ENCODE peak calls at places on chromosomes 2 and 18, in four cellular contexts. One of them, this sample, is unnamed.

GRCh38 chr2:149166958-149167810 is 128.7 kb downstream of the LYPD6B start:
- DNase-seq in A549: no peak
- DNase-seq in HepG2: no peak
- DNase-seq in K562: no peak
- DNase-seq in this sample: no peak

GRCh38 chr18:63951302-63951705 is 2.2 kb downstream of the HMSD start:
- DNase-seq in A549: no peak
- DNase-seq in HepG2: no peak
- DNase-seq in K562: no peak
- DNase-seq in this sample: peak; percentile 34

GRCh38 chr2:66915237-66915636 is 480.3 kb downstream of the MEIS1 start:
- DNase-seq in A549: no peak
- DNase-seq in HepG2: no peak
- DNase-seq in K562: no peak
- DNase-seq in this sample: peak; percentile 20

GRCh38 chr2:86441789-86442641 is 844 bp downstream of the KDM3A start:
- DNase-seq in A549: peak; percentile 60
- DNase-seq in HepG2: peak; percentile 24
- DNase-seq in K562: peak; percentile 73
- DNase-seq in this sample: peak; percentile 50

GRCh38 chr2:99153921-99154604 is 679 bp downstream of the TSGA10 start:
- DNase-seq in A549: no peak
- DNase-seq in HepG2: no peak
- DNase-seq in K562: no peak
- DNase-seq in this sample: peak; percentile 10

GRCh38 chr2:169647496-169647895 is 46.7 kb downstream of the CFAP210 start:
- DNase-seq in A549: no peak
- DNase-seq in HepG2: no peak
- DNase-seq in K562: no peak
- DNase-seq in this sample: no peak

GRCh38 chr2:42138163-42139016 is 30.8 kb upstream of the EML4 start:
- DNase-seq in A549: peak; percentile 71
- DNase-seq in HepG2: no peak
- DNase-seq in K562: no peak
- DNase-seq in this sample: peak; percentile 98

GRCh38 chr2:116988303-116988702 is 826.2 kb upstream of the DDX18 start:
- DNase-seq in A549: no peak
- DNase-seq in HepG2: no peak
- DNase-seq in K562: no peak
- DNase-seq in this sample: no peak

GRCh38 chr2:212428685-212429480 is 109.7 kb downstream of the ERBB4 start:
- DNase-seq in A549: no peak
- DNase-seq in HepG2: no peak
- DNase-seq in K562: no peak
- DNase-seq in this sample: no peak

GRCh38 chr2:166240387-166241313 is 112.8 kb upstream of the SCN1A start:
- DNase-seq in A549: no peak
- DNase-seq in HepG2: no peak
- DNase-seq in K562: no peak
- DNase-seq in this sample: peak; percentile 52

GRCh38 chr18:51897884-51898283 is 442.1 kb upstream of the DCC start:
- DNase-seq in A549: no peak
- DNase-seq in HepG2: no peak
- DNase-seq in K562: no peak
- DNase-seq in this sample: no peak

GRCh38 chr2:86636842-86637241 is 13.2 kb upstream of the RNF103 start:
- DNase-seq in A549: no peak
- DNase-seq in HepG2: no peak
- DNase-seq in K562: no peak
- DNase-seq in this sample: no peak

GRCh38 chr2:46232860-46233259 is 64.3 kb upstream of the EPAS1 start:
- DNase-seq in A549: peak; percentile 27
- DNase-seq in HepG2: peak; percentile 33
- DNase-seq in K562: no peak
- DNase-seq in this sample: no peak

GRCh38 chr18:48913201-48913600 is 37.6 kb downstream of the SMAD7 start:
- DNase-seq in A549: no peak
- DNase-seq in HepG2: no peak
- DNase-seq in K562: no peak
- DNase-seq in this sample: no peak

GRCh38 chr2:186909095-186909494 is 60.1 kb upstream of the ZSWIM2 start:
- DNase-seq in A549: no peak
- DNase-seq in HepG2: no peak
- DNase-seq in K562: no peak
- DNase-seq in this sample: no peak

GRCh38 chr18:47191956-47192355 is 15.8 kb upstream of the IER3IP1 start:
- DNase-seq in A549: peak; percentile 24
- DNase-seq in HepG2: peak; percentile 32
- DNase-seq in K562: no peak
- DNase-seq in this sample: peak; percentile 32

GRCh38 chr2:207883002-207883780 is 113.5 kb upstream of the FZD5 start:
- DNase-seq in A549: no peak
- DNase-seq in HepG2: no peak
- DNase-seq in K562: no peak
- DNase-seq in this sample: no peak

GRCh38 chr2:241821460-241822263 is 12.7 kb downstream of the NEU4 start:
- DNase-seq in A549: no peak
- DNase-seq in HepG2: no peak
- DNase-seq in K562: no peak
- DNase-seq in this sample: no peak

GRCh38 chr18:79570266-79571201 is 109.1 kb upstream of the CTDP1 start:
- DNase-seq in A549: no peak
- DNase-seq in HepG2: no peak
- DNase-seq in K562: no peak
- DNase-seq in this sample: peak; percentile 87

GRCh38 chr2:70796247-70796646 is 5.8 kb upstream of the FIGLA start:
- DNase-seq in A549: no peak
- DNase-seq in HepG2: no peak
- DNase-seq in K562: no peak
- DNase-seq in this sample: no peak

GRCh38 chr18:21763846-21764646 is 23.5 kb downstream of the MIB1 start:
- DNase-seq in A549: no peak
- DNase-seq in HepG2: no peak
- DNase-seq in K562: no peak
- DNase-seq in this sample: peak; percentile 10

GRCh38 chr2:239353697-239354096 is 47.1 kb downstream of the HDAC4 start:
- DNase-seq in A549: no peak
- DNase-seq in HepG2: peak; percentile 54
- DNase-seq in K562: no peak
- DNase-seq in this sample: no peak

GRCh38 chr18:64936671-64937070 is 787.8 kb upstream of the LINC00305 start:
- DNase-seq in A549: no peak
- DNase-seq in HepG2: no peak
- DNase-seq in K562: no peak
- DNase-seq in this sample: no peak

GRCh38 chr18:63708650-63709049 is 5.9 kb downstream of the SERPINB11 start:
- DNase-seq in A549: no peak
- DNase-seq in HepG2: no peak
- DNase-seq in K562: no peak
- DNase-seq in this sample: peak; percentile 96

GRCh38 chr2:207161724-207162123 is 4.0 kb downstream of the KLF7 start:
- DNase-seq in A549: peak; percentile 64
- DNase-seq in HepG2: no peak
- DNase-seq in K562: no peak
- DNase-seq in this sample: peak; percentile 76

GRCh38 chr2:58052978-58053377 is 6.4 kb downstream of the VRK2 start:
- DNase-seq in A549: no peak
- DNase-seq in HepG2: no peak
- DNase-seq in K562: no peak
- DNase-seq in this sample: no peak

GRCh38 chr18:79572093-79572780 is 107.4 kb upstream of the CTDP1 start:
- DNase-seq in A549: no peak
- DNase-seq in HepG2: no peak
- DNase-seq in K562: no peak
- DNase-seq in this sample: no peak

GRCh38 chr2:212357606-212358005 is 181.0 kb downstream of the ERBB4 start:
- DNase-seq in A549: no peak
- DNase-seq in HepG2: peak; percentile 50
- DNase-seq in K562: no peak
- DNase-seq in this sample: no peak

GRCh38 chr2:64115808-64116598 is 28.2 kb downstream of the PELI1 start:
- DNase-seq in A549: no peak
- DNase-seq in HepG2: peak; percentile 48
- DNase-seq in K562: no peak
- DNase-seq in this sample: no peak

GRCh38 chr2:64111426-64111825 is 32.8 kb downstream of the PELI1 start:
- DNase-seq in A549: no peak
- DNase-seq in HepG2: no peak
- DNase-seq in K562: no peak
- DNase-seq in this sample: peak; percentile 12

GRCh38 chr2:64114912-64115277 is 29.3 kb downstream of the PELI1 start:
- DNase-seq in A549: no peak
- DNase-seq in HepG2: no peak
- DNase-seq in K562: no peak
- DNase-seq in this sample: no peak

GRCh38 chr2:64112016-64112415 is 32.2 kb downstream of the PELI1 start:
- DNase-seq in A549: no peak
- DNase-seq in HepG2: no peak
- DNase-seq in K562: no peak
- DNase-seq in this sample: no peak

GRCh38 chr2:64114063-64114911 is 29.9 kb downstream of the PELI1 start:
- DNase-seq in A549: no peak
- DNase-seq in HepG2: no peak
- DNase-seq in K562: no peak
- DNase-seq in this sample: peak; percentile 81
- TF ChIP-seq MAZ in A549: no peak
- TF ChIP-seq MAZ in HepG2: no peak
- TF ChIP-seq MAZ in K562: no peak
- TF ChIP-seq MAZ in this sample: no peak

GRCh38 chr2:173963817-173964564 is 1.2 kb downstream of the SP3 start:
- DNase-seq in A549: peak; percentile 95
- DNase-seq in HepG2: peak; percentile 88
- DNase-seq in K562: peak; percentile 89
- DNase-seq in this sample: peak; percentile 76

GRCh38 chr2:173965372-173966025 is at the start of gene SP3:
- DNase-seq in A549: peak; percentile 98
- DNase-seq in HepG2: peak; percentile 96
- DNase-seq in K562: peak; percentile 99
- DNase-seq in this sample: peak; percentile 97

GRCh38 chr2:173963323-173963816 is 1.8 kb downstream of the SP3 start:
- DNase-seq in A549: peak; percentile 76
- DNase-seq in HepG2: peak; percentile 71
- DNase-seq in K562: no peak
- DNase-seq in this sample: peak; percentile 75

GRCh38 chr2:173964565-173965371 is 405 bp downstream of the SP3 start:
- DNase-seq in A549: peak; percentile 90
- DNase-seq in HepG2: peak; percentile 81
- DNase-seq in K562: peak; percentile 86
- DNase-seq in this sample: peak; percentile 83

GRCh38 chr2:173966274-173967098 is 1.3 kb upstream of the SP3 start:
- DNase-seq in A549: peak; percentile 72
- DNase-seq in HepG2: peak; percentile 94
- DNase-seq in K562: no peak
- DNase-seq in this sample: no peak
- TF ChIP-seq CEBPB in A549: no peak
- TF ChIP-seq CEBPB in HepG2: no peak
- TF ChIP-seq CEBPB in K562: no peak
- TF ChIP-seq CEBPB in this sample: no peak

GRCh38 chr2:120743657-120744056 is 8.0 kb downstream of the GLI2 start:
- DNase-seq in A549: no peak
- DNase-seq in HepG2: no peak
- DNase-seq in K562: no peak
- DNase-seq in this sample: no peak

GRCh38 chr2:120740765-120741513 is 5.3 kb downstream of the GLI2 start:
- DNase-seq in A549: peak; percentile 60
- DNase-seq in HepG2: no peak
- DNase-seq in K562: no peak
- DNase-seq in this sample: peak; percentile 41

GRCh38 chr2:120740375-120740764 is 4.7 kb downstream of the GLI2 start:
- DNase-seq in A549: no peak
- DNase-seq in HepG2: no peak
- DNase-seq in K562: no peak
- DNase-seq in this sample: no peak

GRCh38 chr2:120738786-120739771 is 3.4 kb downstream of the GLI2 start:
- DNase-seq in A549: peak; percentile 67
- DNase-seq in HepG2: no peak
- DNase-seq in K562: no peak
- DNase-seq in this sample: no peak

DNA sequence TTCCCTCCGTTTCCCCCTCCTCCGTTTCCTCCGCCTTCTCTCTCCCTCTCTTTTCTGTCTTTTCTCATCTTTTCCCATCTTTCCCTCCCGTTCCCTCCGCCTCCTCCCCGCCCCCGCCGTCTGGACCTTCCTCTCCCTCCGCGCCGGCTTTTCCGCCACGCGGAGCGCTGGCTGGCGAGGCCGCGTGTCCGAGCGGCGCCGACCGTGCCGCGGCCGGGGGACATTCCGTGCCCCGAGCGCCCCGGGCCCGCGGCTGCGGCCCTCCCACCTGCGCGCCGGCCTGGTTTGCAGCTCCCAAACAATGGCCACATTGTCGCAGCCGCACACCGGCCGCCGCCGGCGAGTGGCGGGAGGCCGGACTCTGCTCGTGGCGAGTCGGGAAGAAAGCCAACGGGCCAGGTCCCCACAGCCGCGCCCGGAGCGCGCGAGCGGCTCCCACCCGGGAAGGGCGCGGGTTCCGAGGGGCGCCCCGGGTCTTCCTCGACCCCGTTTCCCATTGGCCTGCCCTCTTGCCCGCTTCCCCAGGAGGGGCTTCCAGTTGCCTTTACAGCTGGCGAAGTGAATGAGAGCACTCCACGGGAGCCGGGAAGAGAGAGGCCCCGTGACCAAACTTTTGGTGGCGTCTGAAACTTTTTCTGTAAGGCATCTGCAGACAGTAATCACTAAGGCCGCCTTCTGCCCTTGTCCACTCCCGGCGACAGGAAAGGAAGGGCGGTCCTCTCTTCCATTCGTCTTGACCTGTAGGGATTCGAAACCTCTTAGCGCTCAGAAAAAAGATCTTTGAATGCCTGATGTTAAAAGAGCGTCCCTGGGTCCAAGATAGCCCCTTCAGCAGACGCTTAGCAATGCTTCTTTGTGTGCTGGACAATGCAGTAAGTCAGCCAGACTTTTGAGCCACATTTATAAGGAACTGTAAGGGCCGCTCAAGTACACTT is 6.1 kb downstream of the GLI2 start:
- DNase-seq in A549: no peak
- DNase-seq in HepG2: no peak
- DNase-seq in K562: no peak
- DNase-seq in this sample: no peak
- TF ChIP-seq MAFK in A549: no peak
- TF ChIP-seq MAFK in HepG2: no peak
- TF ChIP-seq MAFK in K562: no peak
- TF ChIP-seq MAFK in this sample: no peak

DNA sequence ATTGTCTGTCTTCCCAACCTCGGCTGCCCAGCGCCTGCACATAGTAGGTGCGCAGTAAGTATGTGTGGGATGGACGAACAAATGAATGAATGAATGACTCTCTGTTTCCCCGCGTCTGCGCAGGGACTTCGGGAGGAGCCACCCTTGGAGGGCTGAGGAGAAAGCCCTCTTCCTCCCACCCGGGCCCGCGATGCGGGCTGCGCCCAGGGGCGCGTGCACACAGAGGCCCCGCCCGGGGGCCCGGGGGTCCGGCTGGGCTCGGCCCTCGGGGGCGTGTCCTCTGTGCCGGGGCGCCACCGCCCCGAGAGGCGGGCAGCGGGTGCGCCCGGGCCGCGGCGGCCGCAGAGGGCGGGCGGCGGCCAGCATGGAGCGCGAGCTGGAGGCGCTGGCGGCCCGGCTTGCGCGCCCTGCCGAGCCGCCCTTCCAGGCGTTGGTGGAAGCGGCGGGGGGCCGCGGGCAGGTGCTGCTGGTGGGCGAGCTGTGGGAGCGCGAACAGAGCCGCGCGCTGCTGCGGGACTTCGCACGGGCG is at the start of gene C2orf72:
- DNase-seq in A549: no peak
- DNase-seq in HepG2: no peak
- DNase-seq in K562: peak; percentile 63
- DNase-seq in this sample: no peak
- TF ChIP-seq MAZ in A549: no peak
- TF ChIP-seq MAZ in HepG2: peak; percentile 54
- TF ChIP-seq MAZ in K562: no peak
- TF ChIP-seq MAZ in this sample: no peak